ENCODE peak calls at places on chromosomes 2 and 18, in ten cellular contexts. N is effector memory CD4-positive, alpha-beta T cell; S is astrocyte of the spinal cord; C is skeletal muscle cell; T is esophagus muscularis mucosa; L is CD8-positive, alpha-beta memory T cell; U is HL-60; A is Peyer's patch; I is pancreas; D is kidney epithelial cell. Z is an unnamed sample.

GRCh38 chr2:45216118-45216517 is 206.9 kb upstream of the SIX2 start:
- DNase-seq in D (no peak), L (no peak), C (no peak), U (no peak), S (no peak), I (no peak), A (no peak), T (peak; percentile 10), N (no peak), Z (no peak)

GRCh38 chr2:227292314-227292713 is 32.7 kb upstream of the MFF start:
- DNase-seq in C (no peak), L (no peak), T (no peak), D (no peak), S (no peak), U (no peak), N (no peak), A (no peak), I (no peak), Z (no peak)

GRCh38 chr2:41853427-41854191 is 194.2 kb upstream of the PKDCC start:
- DNase-seq in L (no peak), U (peak; percentile 8), A (no peak), S (peak; percentile 58), T (no peak), C (no peak), D (no peak), N (no peak), I (no peak), Z (no peak)

GRCh38 chr2:189439342-189439741 is 1.9 kb upstream of the WDR75 start:
- DNase-seq in A (no peak), T (no peak), I (no peak), U (no peak), N (no peak), L (no peak), D (no peak), C (no peak), S (no peak), Z (no peak)

GRCh38 chr2:104125096-104125495 is 728.8 kb upstream of the POU3F3 start:
- DNase-seq in I (no peak), T (no peak), S (no peak), A (no peak), C (no peak), L (no peak), D (no peak), U (no peak), N (no peak), Z (no peak)

GRCh38 chr2:95061601-95062183 is 36.2 kb downstream of the MAL start:
- DNase-seq in A (no peak), I (no peak), C (no peak), S (no peak), T (no peak), U (no peak), N (no peak), D (no peak), L (no peak), Z (no peak)

GRCh38 chr18:10135302-10135926 is 221.6 kb downstream of the VAPA start:
- DNase-seq in T (no peak), A (no peak), U (no peak), C (no peak), S (no peak), N (no peak), D (no peak), L (no peak), I (no peak), Z (no peak)

GRCh38 chr2:196931555-196931954 is 5.0 kb upstream of the PGAP1 start:
- DNase-seq in D (no peak), I (no peak), L (no peak), N (no peak), U (no peak), C (no peak), A (no peak), T (no peak), S (no peak), Z (no peak)

GRCh38 chr2:165924950-165925349 is 28.6 kb downstream of the TTC21B start:
- DNase-seq in C (no peak), N (no peak), I (no peak), S (no peak), L (no peak), U (no peak), D (no peak), A (no peak), T (no peak), Z (no peak)

GRCh38 chr2:27527182-27527581 is 30.5 kb downstream of the GCKR start:
- DNase-seq in A (no peak), N (no peak), I (no peak), S (no peak), U (no peak), D (no peak), C (no peak), T (no peak), L (no peak), Z (no peak)

GRCh38 chr2:236073867-236074655 is 94.1 kb downstream of the GBX2 start:
- DNase-seq in T (no peak), I (no peak), U (no peak), A (no peak), C (no peak), S (no peak), L (no peak), N (no peak), D (no peak), Z (no peak)

GRCh38 chr2:98334439-98335078 is 11.7 kb upstream of the CNGA3 start:
- DNase-seq in A (no peak), U (no peak), L (no peak), C (peak; percentile 74), N (no peak), S (peak; percentile 86), I (no peak), T (no peak), D (peak; percentile 86), Z (no peak)
- H3K4me3 ChIP-seq in A (no peak overlapping the region), U (no peak overlapping the region), L (no peak overlapping the region), C (no peak overlapping the region), N (no peak overlapping the region), S (no peak overlapping the region), I (no peak overlapping the region), T (no peak overlapping the region), D (no peak overlapping the region), Z (no peak overlapping the region)

GRCh38 chr2:237478095-237478494 is 9.0 kb upstream of the MLPH start:
- DNase-seq in A (no peak), T (no peak), C (no peak), L (no peak), D (no peak), S (no peak), I (no peak), U (no peak), N (no peak), Z (no peak)

GRCh38 chr2:237474931-237475703 is 11.9 kb upstream of the MLPH start:
- DNase-seq in U (peak; percentile 56), T (no peak), I (peak; percentile 89), N (peak; percentile 40), A (peak; percentile 64), S (peak; percentile 93), C (peak; percentile 73), L (peak; percentile 61), D (no peak), Z (peak; percentile 86)

GRCh38 chr2:237473474-237474453 is 13.3 kb upstream of the MLPH start:
- DNase-seq in S (peak; percentile 88), U (peak; percentile 57), I (no peak), T (no peak), N (no peak), L (no peak), A (no peak), C (peak; percentile 69), D (no peak), Z (peak; percentile 66)

GRCh38 chr2:237474511-237474911 is 12.5 kb upstream of the MLPH start:
- DNase-seq in C (peak; percentile 59), T (no peak), I (peak; percentile 53), U (no peak), S (peak; percentile 68), L (no peak), D (no peak), N (no peak), A (no peak), Z (peak; percentile 77)

DNA sequence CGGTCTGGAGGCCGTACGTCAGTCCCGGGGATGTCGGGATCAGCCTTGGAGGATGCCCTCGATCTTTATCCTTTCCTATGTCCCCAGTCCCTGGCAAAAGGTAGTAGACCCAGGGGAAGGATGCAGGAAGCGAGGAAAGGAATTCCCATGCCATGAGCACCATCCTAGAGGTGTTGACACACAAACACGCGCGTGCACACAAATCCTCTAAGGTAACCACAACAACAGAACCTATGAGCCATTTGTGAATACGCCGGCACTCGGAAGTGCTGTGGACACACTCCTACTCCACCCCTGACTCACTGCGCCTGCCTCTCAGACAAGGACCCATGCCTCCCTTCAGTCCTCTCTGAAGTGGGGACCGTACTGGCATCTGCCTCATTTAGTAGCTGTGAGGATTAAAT is 11.3 kb upstream of the MLPH start:
- DNase-seq in U (no peak), A (no peak), S (peak; percentile 64), L (no peak), T (no peak), D (no peak), I (no peak), C (no peak), N (no peak), Z (no peak)
- H3K4me3 ChIP-seq in U (peak overlapping the region; percentile 50), A (peak overlapping the region; percentile 80), S (peak overlapping the region; percentile 43), L (peak overlapping the region; percentile 56), T (peak overlapping the region; percentile 78), D (peak overlapping the region; percentile 42), I (peak overlapping the region; percentile 42), C (peak overlapping the region; percentile 54), N (peak overlapping the region; percentile 62), Z (peak overlapping the region; percentile 52)

GRCh38 chr2:141021109-141021508 is 1109.7 kb downstream of the LRP1B start:
- DNase-seq in N (no peak), L (no peak), U (no peak), C (peak; percentile 56), T (no peak), D (peak; percentile 38), S (peak; percentile 86), I (no peak), A (no peak), Z (no peak)
- H3K4me3 ChIP-seq in N (no peak overlapping the region), L (no peak overlapping the region), U (no peak overlapping the region), C (no peak overlapping the region), T (no peak overlapping the region), D (no peak overlapping the region), S (no peak overlapping the region), I (no peak overlapping the region), A (no peak overlapping the region), Z (no peak overlapping the region)

GRCh38 chr2:241357531-241357930 is 1.4 kb downstream of the FARP2 start:
- DNase-seq in N (no peak), C (no peak), L (no peak), A (no peak), S (no peak), D (no peak), I (no peak), T (no peak), U (no peak), Z (no peak)
- H3K4me3 ChIP-seq in N (no peak overlapping the region), C (peak overlapping the region; percentile 89), L (no peak overlapping the region), A (peak overlapping the region; percentile 81), S (peak overlapping the region; percentile 88), D (no peak overlapping the region), I (no peak overlapping the region), T (no peak overlapping the region), U (no peak overlapping the region), Z (no peak overlapping the region)

DNA sequence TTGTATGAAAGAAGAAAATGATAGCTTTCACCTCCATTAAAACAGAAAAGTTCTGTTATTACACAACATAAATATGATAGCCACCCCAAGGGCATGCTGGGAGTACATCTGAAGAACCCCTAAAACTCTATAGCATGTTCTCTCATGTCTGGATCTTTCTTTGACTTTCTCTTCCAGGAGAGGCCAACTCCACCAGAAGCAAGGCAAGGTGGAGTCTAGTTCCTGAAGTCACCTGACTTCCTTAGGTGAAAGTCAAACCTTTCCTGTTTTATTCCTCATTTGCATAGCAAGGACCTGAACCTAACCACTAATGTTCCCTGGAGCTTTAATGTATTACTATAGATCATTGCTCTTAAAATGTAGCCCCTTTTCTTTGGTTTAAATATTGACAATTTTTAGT is 5.7 kb downstream of the STAT1 start:
- DNase-seq in D (no peak), T (no peak), C (no peak), A (no peak), I (no peak), L (no peak), U (no peak), S (no peak), N (no peak), Z (no peak)
- H3K4me3 ChIP-seq in D (no peak overlapping the region), T (no peak overlapping the region), C (no peak overlapping the region), A (no peak overlapping the region), I (no peak overlapping the region), L (no peak overlapping the region), U (no peak overlapping the region), S (no peak overlapping the region), N (no peak overlapping the region), Z (no peak overlapping the region)

Z was measured in aorta.